ENCODE peak calls at places on chromosomes 3 and 15, in five cellular contexts. Y is PC-3, B is mesendoderm, K is fibroblast of lung, R is IMR-90. C is an unnamed sample. For H3K4me1, the result is how much of the 10 kb centered on the place peaks cover.

GRCh38 chr3:24550588-24550987 is 55.9 kb upstream of the THRB start:
- DNase-seq in Y (peak), B (peak), K (peak), R (no peak), C (no peak)

GRCh38 chr15:25501828-25502446 is 63.1 kb upstream of the UBE3A start:
- DNase-seq in Y (peak), B (peak), K (peak), R (peak), C (no peak)

GRCh38 chr3:85560088-85560790 is 601.5 kb downstream of the CADM2 start:
- DNase-seq in Y (peak), B (no peak), K (peak), R (no peak), C (peak)

GRCh38 chr3:106399208-106399607 is 530.4 kb upstream of the CBLB start:
- DNase-seq in Y (no peak), B (no peak), K (peak), R (peak), C (peak)

GRCh38 chr3:98326945-98327344 is 26.7 kb upstream of the OR5K4 start:
- DNase-seq in Y (no peak), B (no peak), K (no peak), R (no peak), C (no peak)

GRCh38 chr3:36678216-36679013 is 85.9 kb downstream of the DCLK3 start:
- DNase-seq in Y (peak), B (no peak), K (peak), R (peak), C (peak)

GRCh38 chr15:68500363-68501317 is 68.7 kb upstream of the ITGA11 start:
- DNase-seq in Y (no peak), B (no peak), K (no peak), R (no peak), C (no peak)

GRCh38 chr15:84924074-84924700 is 39.7 kb downstream of the SLC28A1 start:
- DNase-seq in Y (no peak), B (no peak), K (peak), R (no peak), C (peak)

GRCh38 chr15:64836023-64836536 is 5.6 kb upstream of the PLEKHO2 start:
- DNase-seq in Y (no peak), B (no peak), K (no peak), R (no peak), C (no peak)

GRCh38 chr3:124791639-124792111 is 61.4 kb downstream of the UMPS start:
- DNase-seq in Y (no peak), B (no peak), K (peak), R (peak), C (peak)

GRCh38 chr3:32109256-32109655 is 2.8 kb downstream of the GPD1L start:
- DNase-seq in Y (peak), B (peak), K (peak), R (peak), C (peak)

GRCh38 chr3:186519021-186519658 is 25.0 kb downstream of the CRYGS start:
- DNase-seq in Y (no peak), B (no peak), K (no peak), R (no peak), C (no peak)

GRCh38 chr15:40930430-40931299 is 1.5 kb downstream of the DLL4 start:
- DNase-seq in Y (peak), B (peak), K (peak), R (peak), C (peak)

GRCh38 chr3:58034738-58035511 is 26.7 kb downstream of the FLNB start:
- DNase-seq in Y (no peak), B (peak), K (no peak), R (no peak), C (no peak)

GRCh38 chr3:10198761-10199688 is 34.3 kb downstream of the IRAK2 start:
- DNase-seq in Y (peak), B (no peak), K (peak), R (peak), C (peak)

GRCh38 chr3:99947356-99947755 is 129.7 kb downstream of the CMSS1 start:
- DNase-seq in Y (no peak), B (no peak), K (no peak), R (no peak), C (no peak)

GRCh38 chr3:191246628-191247027 is 47.6 kb downstream of the OSTN start:
- DNase-seq in Y (peak), B (peak), K (peak), R (peak), C (peak)

GRCh38 chr3:28745436-28745835 is 396.8 kb upstream of the AZI2 start:
- DNase-seq in Y (peak), B (no peak), K (peak), R (no peak), C (peak)

GRCh38 chr3:51621091-51621892 is 49.8 kb upstream of the TEX264 start:
- DNase-seq in Y (no peak), B (peak), K (no peak), R (peak), C (no peak)

GRCh38 chr3:13497386-13497785 is 17.3 kb downstream of the HDAC11 start:
- DNase-seq in Y (no peak), B (no peak), K (peak), R (no peak), C (peak)

GRCh38 chr15:29822685-29823459 is 604 bp upstream of the TJP1 start:
- DNase-seq in Y (peak), B (peak), K (peak), R (peak), C (peak)

GRCh38 chr15:51093865-51094605 is 671 bp downstream of the TNFAIP8L3 start:
- DNase-seq in Y (no peak), B (peak), K (no peak), R (no peak), C (no peak)

GRCh38 chr3:43699864-43700263 is 9.1 kb downstream of the ABHD5 start:
- DNase-seq in Y (peak), B (peak), K (no peak), R (peak), C (no peak)

GRCh38 chr3:31370681-31371080 is 162.0 kb upstream of the STT3B start:
- DNase-seq in Y (peak), B (no peak), K (peak), R (no peak), C (no peak)

GRCh38 chr3:119401502-119402440 is 61.6 kb downstream of the TMEM39A start:
- DNase-seq in Y (no peak), B (no peak), K (no peak), R (no peak), C (no peak)

GRCh38 chr3:5149306-5149880 is 27.3 kb downstream of the ARL8B start:
- DNase-seq in Y (no peak), B (no peak), K (no peak), R (no peak), C (no peak)

DNA sequence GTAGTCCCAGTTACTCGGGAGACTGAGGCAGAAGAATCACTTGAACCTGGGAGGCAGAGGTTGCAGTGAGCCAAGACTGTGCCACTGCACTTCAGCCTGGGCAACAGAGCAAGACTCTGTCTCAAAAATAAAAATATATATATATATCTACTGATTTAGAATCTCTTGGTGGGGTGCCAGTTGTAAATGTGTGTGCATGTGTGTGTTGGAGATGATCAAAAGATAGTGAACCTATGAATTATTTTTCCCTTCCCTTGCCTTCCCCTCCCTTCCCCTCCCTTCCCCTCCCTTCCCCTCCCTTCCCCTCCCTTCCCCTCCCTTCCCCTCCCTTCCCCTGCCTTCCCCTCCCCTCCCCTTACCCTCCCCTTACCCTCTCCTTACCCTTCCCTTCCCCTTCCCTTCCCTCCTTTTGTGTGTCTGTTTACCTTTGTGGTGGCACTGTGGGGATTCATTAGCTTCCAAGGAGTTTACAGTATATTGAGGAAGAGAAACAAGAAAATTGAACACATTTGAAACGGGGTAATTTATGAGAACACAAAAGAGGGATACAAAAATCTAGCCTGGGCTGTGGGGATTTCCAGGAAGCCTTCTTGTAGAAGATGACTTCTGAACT is 281.5 kb upstream of the DPPA4 start:
- DNase-seq in Y (no peak), B (no peak), K (no peak), R (no peak), C (no peak)
- H3K9ac ChIP-seq in Y (no peak), B (no peak), K (no peak), R (no peak), C (no peak)

GRCh38 chr3:61685755-61686154 is 124.4 kb downstream of the PTPRG start:
- DNase-seq in Y (no peak), B (no peak), K (no peak), R (no peak), C (no peak)

GRCh38 chr3:61686228-61686648 is 124.9 kb downstream of the PTPRG start:
- DNase-seq in Y (no peak), B (no peak), K (peak), R (no peak), C (no peak)

GRCh38 chr3:61683409-61684261 is 122.3 kb downstream of the PTPRG start:
- DNase-seq in Y (no peak), B (no peak), K (no peak), R (no peak), C (no peak)

GRCh38 chr3:61682671-61683408 is 121.5 kb downstream of the PTPRG start:
- DNase-seq in Y (no peak), B (peak), K (peak), R (peak), C (no peak)

GRCh38 chr3:61684386-61684785 is 123.0 kb downstream of the PTPRG start:
- DNase-seq in Y (no peak), B (no peak), K (no peak), R (no peak), C (no peak)
- H3K4me1 ChIP-seq in Y (under half), B (half or more), K (under half), R (under half), C (under half)

DNA sequence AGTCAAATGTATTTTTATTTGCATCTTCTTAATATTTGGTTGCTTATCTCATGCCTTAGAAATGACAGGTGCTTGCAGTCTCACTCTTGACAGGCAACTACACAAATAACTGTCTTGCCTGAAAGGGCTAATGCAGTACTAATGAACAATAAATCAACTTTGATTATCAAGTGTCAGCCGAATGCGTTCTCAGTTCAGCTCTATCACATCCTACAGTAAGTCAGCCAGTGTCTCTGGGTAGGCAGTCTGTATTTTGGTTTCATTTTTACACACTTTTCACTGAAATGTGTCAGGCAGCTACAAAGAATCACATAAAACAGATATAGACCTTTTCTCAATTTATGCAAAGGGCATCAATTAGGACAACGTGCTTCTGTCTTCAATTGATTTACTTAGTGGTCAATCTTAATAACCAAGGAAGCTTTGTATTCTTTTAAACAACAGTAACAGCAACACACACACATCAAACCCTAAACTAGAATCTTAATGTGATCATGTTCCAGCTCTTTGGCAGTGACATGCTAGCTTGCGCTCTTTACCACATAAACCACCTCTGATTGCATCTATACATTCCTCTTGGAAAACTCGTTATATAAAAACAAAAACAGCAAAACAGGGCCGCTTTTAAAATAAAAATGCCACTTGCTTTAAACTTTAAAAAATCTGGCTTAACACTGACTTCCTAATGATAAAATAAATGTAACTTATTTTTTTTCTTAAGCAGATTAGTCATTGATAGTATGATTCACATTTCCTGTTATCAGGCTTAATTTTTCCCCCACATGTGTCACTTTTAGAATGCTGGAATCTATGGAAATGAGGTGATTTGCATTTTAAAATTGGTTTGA is 520.4 kb downstream of the FOXP1 start:
- DNase-seq in Y (peak), B (no peak), K (peak), R (peak), C (peak)
- H3K9ac ChIP-seq in Y (peak), B (no peak), K (peak), R (peak), C (peak)

GRCh38 chr15:91468861-91469260 is 368.8 kb downstream of the SV2B start:
- DNase-seq in Y (no peak), B (peak), K (no peak), R (no peak), C (no peak)

GRCh38 chr15:91473894-91474293 is 373.8 kb downstream of the SV2B start:
- DNase-seq in Y (no peak), B (no peak), K (peak), R (peak), C (peak)

GRCh38 chr15:91472316-91472756 is 372.3 kb downstream of the SV2B start:
- DNase-seq in Y (no peak), B (no peak), K (peak), R (peak), C (peak)

GRCh38 chr15:91471410-91471993 is 371.4 kb downstream of the SV2B start:
- DNase-seq in Y (no peak), B (no peak), K (peak), R (peak), C (peak)

DNA sequence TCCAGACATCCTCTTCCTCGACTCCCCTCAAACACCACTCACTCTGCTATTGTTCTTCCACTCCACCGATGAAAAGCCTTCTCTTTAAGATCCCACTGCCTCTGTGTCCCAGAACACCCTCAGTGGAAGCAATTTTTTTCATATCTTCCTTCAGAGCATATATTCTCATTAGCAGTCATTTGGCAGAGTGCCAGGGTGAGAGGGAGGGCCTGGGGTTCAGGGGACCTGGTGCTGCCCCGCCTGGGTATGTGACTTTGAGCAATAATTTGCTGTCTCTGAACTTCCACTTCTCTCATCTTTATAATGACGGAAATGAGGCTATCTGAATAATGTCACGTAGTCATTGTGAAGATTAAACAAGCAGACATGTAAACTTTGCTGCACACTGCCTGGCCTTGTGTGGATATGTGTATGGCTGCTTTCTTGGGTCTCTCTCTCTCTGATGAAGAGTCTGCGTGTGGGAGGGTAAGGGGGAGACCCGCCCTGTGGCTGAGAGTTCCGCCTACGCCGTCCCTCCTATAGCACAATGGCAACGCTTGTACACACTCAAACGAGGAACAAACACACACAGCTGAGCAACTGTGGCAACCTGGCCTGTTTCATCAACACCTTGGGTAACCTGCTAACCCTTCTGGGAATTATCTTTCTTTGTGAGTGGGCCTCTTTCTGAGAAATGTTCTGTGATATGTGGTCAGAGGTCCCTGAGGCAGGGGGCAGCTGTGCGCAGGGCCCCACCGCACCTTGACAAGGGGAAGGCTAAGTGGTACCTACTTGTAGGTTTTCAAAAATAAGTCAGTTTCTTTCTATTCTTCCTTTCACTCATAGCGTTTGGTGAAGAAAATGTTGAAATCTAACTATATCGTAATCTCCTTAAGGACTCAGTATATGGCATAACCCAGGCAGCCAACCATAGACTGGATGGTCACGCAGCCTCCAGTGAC is 369.8 kb downstream of the SV2B start:
- DNase-seq in Y (no peak), B (no peak), K (no peak), R (no peak), C (no peak)
- H3K4me1 ChIP-seq in Y (under half), B (under half), K (under half), R (under half), C (under half)

DNA sequence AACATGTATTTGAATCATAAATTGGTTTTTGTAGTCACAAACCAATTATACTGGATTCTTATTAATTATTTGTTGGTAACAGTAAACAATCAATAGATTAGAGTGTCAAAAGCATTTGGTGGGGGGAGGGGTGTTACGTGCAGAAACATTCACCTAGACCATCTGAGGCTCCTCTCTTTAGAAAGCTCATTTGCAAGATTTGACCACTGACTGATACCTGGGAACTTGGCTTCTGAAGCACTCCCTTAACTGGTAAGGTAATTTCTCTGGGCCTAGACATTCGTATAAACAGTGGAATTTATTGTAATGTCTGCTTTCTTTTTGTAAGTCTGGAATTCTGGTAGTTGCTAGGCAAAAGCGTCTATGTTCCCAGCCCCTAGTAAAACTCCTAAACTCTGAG is 243.8 kb upstream of the GBE1 start:
- DNase-seq in Y (no peak), B (peak), K (no peak), R (no peak), C (no peak)
- H3K9ac ChIP-seq in Y (no peak), B (no peak), K (no peak), R (no peak), C (no peak)

GRCh38 chr15:96344706-96345559 is 14.4 kb downstream of the NR2F2 start:
- DNase-seq in Y (no peak), B (no peak), K (peak), R (no peak), C (no peak)
- H3K4me1 ChIP-seq in Y (under half), B (under half), K (under half), R (under half), C (half or more)

GRCh38 chr3:172201990-172202318 is 162.6 kb downstream of the FNDC3B start:
- DNase-seq in Y (no peak), B (peak), K (peak), R (peak), C (peak)
- H3K9ac ChIP-seq in Y (no peak), B (no peak), K (no peak), R (no peak), C (peak)

C was measured in astrocyte.